ENCODE peak calls at places on chromosome 6, in four cellular contexts. J is PC-3, E is OCI-LY7, B is neural progenitor cell. W is an unnamed sample.

GRCh38 chr6:90135672-90136071 is 161.0 kb downstream of the BACH2 start:
- DNase-seq in B (no peak), E (no peak), J (peak; percentile 40), W (peak; percentile 41)

GRCh38 chr6:110689275-110689935 is 125.9 kb downstream of the CDK19 start:
- DNase-seq in B (no peak), E (no peak), J (peak; percentile 63), W (no peak)

GRCh38 chr6:37319856-37320255 is 33.9 kb upstream of the RNF8 start:
- DNase-seq in B (no peak), E (no peak), J (peak; percentile 71), W (no peak)

GRCh38 chr6:30614044-30614842 is 2.8 kb downstream of the PPP1R10 start:
- DNase-seq in B (peak; percentile 11), J (no peak), E (no peak), W (no peak)

GRCh38 chr6:11754625-11755289 is 23.8 kb downstream of the ADTRP start:
- DNase-seq in J (no peak), B (no peak), E (no peak), W (no peak)

GRCh38 chr6:134007077-134007476 is 45.3 kb downstream of the SLC2A12 start:
- DNase-seq in B (no peak), E (no peak), J (peak; percentile 50), W (no peak)

GRCh38 chr6:147194652-147195403 is 9.4 kb upstream of the STXBP5 start:
- DNase-seq in E (no peak), J (peak; percentile 76), B (no peak), W (no peak)

GRCh38 chr6:135938588-135939215 is 87.2 kb downstream of the PDE7B start:
- DNase-seq in E (peak; percentile 1), J (peak; percentile 30), B (peak; percentile 39), W (peak; percentile 23)

GRCh38 chr6:158017621-158018369 is 36.1 kb downstream of the SYNJ2 start:
- DNase-seq in E (no peak), J (no peak), B (no peak), W (no peak)

GRCh38 chr6:31829633-31830492 is 2.3 kb downstream of the HSPA1B start:
- DNase-seq in J (peak; percentile 65), B (peak; percentile 55), E (peak; percentile 74), W (peak; percentile 46)

GRCh38 chr6:154453329-154453728 is 57.2 kb downstream of the CNKSR3 start:
- DNase-seq in B (no peak), J (no peak), E (no peak), W (no peak)

GRCh38 chr6:7264041-7264440 is 49.0 kb downstream of the SSR1 start:
- DNase-seq in B (no peak), E (no peak), J (no peak), W (no peak)

GRCh38 chr6:146914563-146915483 is 289.4 kb upstream of the STXBP5 start:
- DNase-seq in B (no peak), J (peak; percentile 90), E (no peak), W (peak; percentile 74)

GRCh38 chr6:89145461-89145961 is 344 bp upstream of the PM20D2 start:
- DNase-seq in E (peak; percentile 74), B (peak; percentile 2), J (peak; percentile 31), W (peak; percentile 29)

GRCh38 chr6:22877946-22878705 is 308.8 kb downstream of the HDGFL1 start:
- DNase-seq in E (no peak), B (no peak), J (no peak), W (no peak)

GRCh38 chr6:136532030-136532429 is 18.2 kb downstream of the MAP7 start:
- DNase-seq in B (no peak), J (no peak), E (no peak), W (no peak)

GRCh38 chr6:88749849-88750248 is 213.6 kb downstream of the RNGTT start:
- DNase-seq in J (no peak), E (no peak), B (no peak), W (no peak)

GRCh38 chr6:133748628-133749027 is 140.3 kb upstream of the TCF21 start:
- DNase-seq in E (no peak), J (no peak), B (no peak), W (no peak)

GRCh38 chr6:85169189-85169588 is 280.7 kb upstream of the NT5E start:
- DNase-seq in B (no peak), E (no peak), J (no peak), W (no peak)

GRCh38 chr6:4776967-4777925 is 1.0 kb downstream of the CDYL start:
- DNase-seq in J (peak; percentile 54), B (peak; percentile 41), E (peak; percentile 72), W (peak; percentile 36)
- TF ChIP-seq EZH2phosphoT487 in J (no peak), B (no peak), E (no peak), W (no peak)

GRCh38 chr6:137852346-137852745 is 14.7 kb upstream of the TNFAIP3 start:
- DNase-seq in E (no peak), J (no peak), B (no peak), W (no peak)

GRCh38 chr6:137853569-137854213 is 13.4 kb upstream of the TNFAIP3 start:
- DNase-seq in J (peak; percentile 87), B (no peak), E (no peak), W (no peak)

GRCh38 chr6:137850816-137851602 is 16.1 kb upstream of the TNFAIP3 start:
- DNase-seq in B (no peak), J (no peak), E (no peak), W (no peak)

GRCh38 chr6:137851669-137852068 is 15.4 kb upstream of the TNFAIP3 start:
- DNase-seq in J (peak; percentile 67), B (no peak), E (no peak), W (no peak)

DNA sequence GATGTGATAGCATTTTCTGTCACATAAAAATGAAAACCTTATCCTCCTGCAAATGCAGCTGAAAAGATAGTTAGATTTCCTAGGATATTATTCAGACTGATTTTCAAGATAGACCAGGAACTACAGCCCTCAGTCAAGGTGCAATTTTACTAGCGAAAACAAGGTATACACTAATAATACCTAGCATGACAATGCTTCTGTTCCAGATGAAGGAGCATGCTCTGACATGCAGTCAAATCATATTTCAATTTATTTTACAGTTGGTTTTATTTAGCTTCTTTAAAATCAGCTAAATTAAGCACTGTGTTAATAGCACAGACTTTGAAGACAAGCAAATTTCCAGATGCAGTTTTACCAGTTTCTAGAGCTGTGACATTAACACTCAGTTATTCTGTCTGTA is 14.2 kb upstream of the TNFAIP3 start:
- DNase-seq in E (no peak), B (no peak), J (no peak), W (no peak)
- H3K4me2 ChIP-seq in E (peak overlapping the region; percentile 45), B (no peak overlapping the region), J (peak overlapping the region; percentile 22), W (no peak overlapping the region)

GRCh38 chr6:83092756-83093399 is 25.4 kb downstream of the DOP1A start:
- DNase-seq in J (no peak), B (no peak), E (no peak), W (no peak)

GRCh38 chr6:83097675-83098074 is 30.2 kb downstream of the DOP1A start:
- DNase-seq in B (no peak), E (no peak), J (no peak), W (no peak)

GRCh38 chr6:83098589-83098988 is 31.1 kb downstream of the DOP1A start:
- DNase-seq in J (no peak), E (no peak), B (no peak), W (no peak)

GRCh38 chr6:83097204-83097603 is 29.7 kb downstream of the DOP1A start:
- DNase-seq in J (no peak), B (no peak), E (no peak), W (no peak)

DNA sequence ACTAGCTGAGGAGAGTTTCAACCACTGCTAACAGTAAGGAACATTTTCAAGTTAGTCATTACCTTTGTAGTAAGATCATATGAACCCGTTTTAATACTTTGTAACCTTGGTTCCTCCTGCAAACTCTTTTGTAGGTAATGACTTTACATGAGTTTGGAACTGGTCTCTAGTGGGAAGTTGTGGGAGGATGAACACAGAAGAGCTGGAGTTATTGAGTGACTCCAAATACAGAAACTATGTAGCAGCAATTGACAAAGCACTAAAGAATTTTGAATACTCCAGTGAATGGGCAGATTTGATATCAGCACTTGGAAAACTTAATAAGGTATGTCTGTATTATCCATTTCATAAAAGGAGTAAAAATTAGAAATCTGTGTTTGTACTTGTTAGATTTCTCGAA is 29.3 kb downstream of the DOP1A start:
- DNase-seq in J (no peak), B (no peak), E (no peak), W (no peak)
- H3K4me3 ChIP-seq in J (no peak overlapping the region), B (no peak overlapping the region), E (no peak overlapping the region), W (no peak overlapping the region)

DNA sequence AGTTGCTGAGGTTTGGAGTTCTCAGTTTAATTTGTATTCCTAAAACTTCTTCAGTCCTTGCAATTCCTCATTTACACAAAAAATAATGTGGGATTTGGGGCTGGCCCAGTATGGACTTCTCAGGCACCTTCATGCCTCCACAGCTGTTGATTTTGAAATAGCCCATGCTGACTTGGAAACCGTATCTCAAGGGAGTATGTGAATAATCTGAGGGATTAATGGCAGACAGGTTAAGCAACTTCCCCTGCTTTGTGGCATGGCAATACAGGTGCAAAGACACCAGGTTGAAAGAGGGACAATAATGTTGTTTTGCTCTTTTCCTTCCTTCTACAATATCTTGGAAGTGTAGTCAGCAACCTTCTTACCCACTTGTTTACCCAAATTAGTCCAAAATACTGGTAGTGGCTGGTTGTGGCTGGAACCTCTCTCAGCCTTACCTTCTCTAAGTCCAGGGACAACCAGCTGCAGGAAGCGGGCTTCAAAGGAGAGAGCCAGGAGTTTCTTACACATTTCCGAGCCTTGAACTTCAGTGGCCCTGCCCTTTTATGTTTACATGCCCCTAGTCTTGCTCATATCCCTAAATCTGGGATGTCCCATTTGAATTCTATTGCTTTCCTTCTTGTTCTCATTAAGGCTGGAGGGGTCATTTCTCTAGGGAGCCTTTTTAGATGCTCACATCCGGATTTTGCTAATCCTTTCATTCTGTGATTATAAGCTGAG is 44.1 kb upstream of the ADGRF1 start:
- DNase-seq in B (no peak), J (no peak), E (no peak), W (no peak)
- TF ChIP-seq EZH2phosphoT487 in B (no peak), J (no peak), E (no peak), W (no peak)

GRCh38 chr6:47403801-47404200 is 73.8 kb upstream of the CD2AP start:
- DNase-seq in B (no peak), E (peak; percentile 68), J (peak; percentile 58), W (peak; percentile 57)

GRCh38 chr6:47405273-47405672 is 72.3 kb upstream of the CD2AP start:
- DNase-seq in E (no peak), J (peak; percentile 98), B (no peak), W (peak; percentile 52)

GRCh38 chr6:47404436-47404835 is 73.2 kb upstream of the CD2AP start:
- DNase-seq in E (no peak), J (peak; percentile 29), B (no peak), W (no peak)

DNA sequence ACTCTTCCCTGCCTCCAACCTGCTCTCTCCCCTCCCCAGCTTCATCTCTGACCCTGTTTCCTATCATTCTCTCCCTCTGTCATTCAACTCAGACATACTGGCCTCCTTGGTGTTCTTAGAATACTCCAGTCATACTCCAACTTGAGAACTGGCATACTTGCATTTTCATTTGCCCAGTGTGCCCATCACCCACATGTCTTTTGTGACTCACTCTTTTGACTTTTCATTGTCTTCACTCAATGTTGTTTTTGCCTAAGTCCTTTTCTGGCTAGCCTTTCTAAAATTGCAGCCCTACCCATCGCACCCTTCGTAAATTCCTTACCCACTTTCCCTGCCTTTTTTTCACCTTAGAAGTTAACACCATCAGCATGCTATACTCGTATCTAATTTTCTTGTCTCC is 77.0 kb upstream of the CD2AP start:
- DNase-seq in E (no peak), B (no peak), J (no peak), W (no peak)
- H3K4me2 ChIP-seq in E (no peak overlapping the region), B (no peak overlapping the region), J (no peak overlapping the region), W (no peak overlapping the region)